ENCODE peak calls at places on chromosomes 4 and X, in six cellular contexts. E, N, L, K, F and C are unnamed samples.

GRCh38 chr4:188811116-188811515 is 671.9 kb downstream of the TRIML1 start:
- DNase-seq in E (no peak), N (no peak), L (no peak), K (no peak), F (no peak), C (no peak)

GRCh38 chr4:89482248-89482647 is 174.6 kb upstream of the GPRIN3 start:
- DNase-seq in E (no peak), N (no peak), L (no peak), K (peak; percentile 13), F (no peak), C (no peak)

GRCh38 chr4:72629540-72629939 is 60.5 kb upstream of the ADAMTS3 start:
- DNase-seq in E (no peak), N (no peak), L (no peak), K (no peak), F (no peak), C (no peak)

GRCh38 chr4:40656221-40656863 is 26.7 kb upstream of the RBM47 start:
- DNase-seq in E (no peak), N (no peak), L (no peak), K (no peak), F (no peak), C (peak; percentile 20)

GRCh38 chrX:104270212-104270611 is 15.5 kb upstream of the ESX1 start:
- DNase-seq in E (no peak), N (no peak), L (no peak), K (no peak), F (no peak), C (no peak)

GRCh38 chrX:134396174-134396573 is 63.8 kb upstream of the HPRT1 start:
- DNase-seq in E (no peak), N (no peak), L (no peak), K (peak; percentile 14), F (no peak), C (no peak)

GRCh38 chrX:43106009-43106408 is 328.0 kb upstream of the PPP1R2C start:
- DNase-seq in E (no peak), N (no peak), L (no peak), K (no peak), F (no peak), C (no peak)

GRCh38 chrX:84099120-84099519 is 88.9 kb downstream of the RPS6KA6 start:
- DNase-seq in E (no peak), N (no peak), L (no peak), K (no peak), F (no peak), C (no peak)

GRCh38 chr4:79576480-79576803 is 168.4 kb upstream of the GK2 start:
- DNase-seq in E (no peak), N (no peak), L (no peak), K (no peak), F (no peak), C (no peak)

GRCh38 chr4:93960916-93961315 is 132.4 kb downstream of the ATOH1 start:
- DNase-seq in E (no peak), N (no peak), L (no peak), K (no peak), F (no peak), C (no peak)

GRCh38 chr4:84051728-84052127 is 447.4 kb downstream of the NKX6-1 start:
- DNase-seq in E (no peak), N (no peak), L (no peak), K (no peak), F (no peak), C (no peak)

GRCh38 chr4:142558851-142559250 is 287.2 kb downstream of the INPP4B start:
- DNase-seq in E (no peak), N (no peak), L (no peak), K (no peak), F (no peak), C (no peak)

GRCh38 chrX:94524867-94525266 is 850.9 kb downstream of the FAM133A start:
- DNase-seq in E (no peak), N (no peak), L (no peak), K (peak; percentile 5), F (no peak), C (no peak)

DNA sequence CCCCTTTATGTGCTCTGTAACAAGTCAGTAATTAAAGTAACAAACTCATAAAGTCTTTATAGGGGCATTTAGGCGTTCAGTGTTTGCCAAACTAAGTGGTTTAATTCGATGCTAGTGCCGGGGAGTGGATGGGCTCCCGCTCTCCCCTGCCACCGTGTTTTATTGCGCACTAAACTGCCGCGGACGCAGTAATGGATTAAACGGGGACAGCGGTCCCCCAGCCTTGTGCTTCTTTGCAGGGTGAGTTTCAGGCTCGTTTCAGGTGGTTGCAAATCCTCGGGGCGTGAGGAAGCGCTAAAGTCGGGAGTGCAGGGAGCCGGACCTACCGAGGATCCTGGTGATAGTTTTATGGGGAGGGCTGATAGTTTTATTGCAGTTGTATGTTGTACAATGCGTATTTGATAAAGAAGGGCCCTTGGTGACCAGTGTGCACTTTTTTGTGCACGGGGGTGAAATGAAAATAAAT is 1.7 kb upstream of the PHOX2B start:
- DNase-seq in E (no peak), N (no peak), L (no peak), K (no peak), F (no peak), C (no peak)
- TF ChIP-seq POLR2AphosphoS5 in E (no peak), N (no peak), L (no peak), K (no peak), F (no peak), C (no peak)

GRCh38 chrX:41923925-41924693 is 755 bp upstream of the CASK start:
- DNase-seq in E (peak; percentile 21), N (peak; percentile 49), L (no peak), K (no peak), F (peak; percentile 19), C (peak; percentile 51)

GRCh38 chrX:41922125-41922521 is 1.2 kb downstream of the CASK start:
- DNase-seq in E (no peak), N (no peak), L (no peak), K (no peak), F (peak; percentile 3), C (no peak)

GRCh38 chrX:41921492-41922124 is 1.7 kb downstream of the CASK start:
- DNase-seq in E (no peak), N (no peak), L (no peak), K (no peak), F (peak; percentile 5), C (no peak)

GRCh38 chrX:41922694-41923171 is 621 bp downstream of the CASK start:
- DNase-seq in E (no peak), N (no peak), L (no peak), K (no peak), F (peak; percentile 11), C (peak; percentile 21)

GRCh38 chrX:41923257-41923924 is at the start of gene CASK:
- DNase-seq in E (peak; percentile 89), N (peak; percentile 94), L (peak; percentile 96), K (peak; percentile 96), F (peak; percentile 86), C (peak; percentile 94)
- TF ChIP-seq POLR2AphosphoS5 in E (peak; percentile 19), N (peak; percentile 72), L (peak; percentile 79), K (no peak), F (peak; percentile 47), C (peak; percentile 74)

GRCh38 chr4:102219143-102219542 is 126.1 kb downstream of the SLC39A8 start:
- DNase-seq in E (no peak), N (no peak), L (no peak), K (no peak), F (no peak), C (no peak)
- TF ChIP-seq POLR2AphosphoS5 in E (no peak), N (no peak), L (no peak), K (no peak), F (no peak), C (no peak)

GRCh38 chr4:99382745-99383360 is 30.3 kb upstream of the ADH1C start:
- DNase-seq in E (no peak), N (no peak), L (no peak), K (no peak), F (no peak), C (no peak)

GRCh38 chr4:99381588-99382175 is 29.1 kb upstream of the ADH1C start:
- DNase-seq in E (no peak), N (no peak), L (no peak), K (no peak), F (no peak), C (no peak)

GRCh38 chr4:99383381-99383780 is 30.8 kb upstream of the ADH1C start:
- DNase-seq in E (no peak), N (no peak), L (no peak), K (no peak), F (no peak), C (no peak)

GRCh38 chr4:99379571-99379970 is 27.0 kb upstream of the ADH1C start:
- DNase-seq in E (no peak), N (no peak), L (no peak), K (no peak), F (no peak), C (no peak)

DNA sequence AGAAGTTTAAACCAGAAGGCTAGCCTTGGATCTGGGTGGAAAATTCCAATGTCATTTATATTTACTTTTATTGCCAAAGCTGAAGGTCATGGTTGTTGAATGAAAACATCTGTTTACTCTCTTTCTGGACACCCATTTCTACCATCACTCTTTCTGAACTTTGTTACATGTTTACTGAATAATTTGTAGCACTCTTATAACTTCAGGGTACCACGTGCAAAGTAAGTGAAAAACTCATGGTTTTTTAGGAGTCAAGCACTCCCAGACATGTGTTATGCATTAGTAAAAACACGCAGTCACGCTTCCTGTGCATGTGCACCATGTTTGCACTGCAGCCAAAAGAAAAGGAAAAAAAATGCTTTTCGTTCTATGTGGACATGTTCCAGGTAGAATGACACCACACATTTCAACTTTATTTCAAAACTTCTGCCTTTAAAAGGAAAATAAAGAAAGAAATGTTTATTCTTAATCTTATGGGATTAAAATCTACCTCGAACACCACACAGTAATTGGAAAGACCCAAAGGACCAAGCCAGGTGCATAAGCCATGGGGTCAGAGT is 31.4 kb upstream of the ADH1C start:
- DNase-seq in E (no peak), N (peak; percentile 35), L (peak; percentile 84), K (no peak), F (no peak), C (no peak)
- TF ChIP-seq POLR2AphosphoS5 in E (peak; percentile 98), N (peak; percentile 67), L (no peak), K (no peak), F (peak; percentile 51), C (peak; percentile 72)

DNA sequence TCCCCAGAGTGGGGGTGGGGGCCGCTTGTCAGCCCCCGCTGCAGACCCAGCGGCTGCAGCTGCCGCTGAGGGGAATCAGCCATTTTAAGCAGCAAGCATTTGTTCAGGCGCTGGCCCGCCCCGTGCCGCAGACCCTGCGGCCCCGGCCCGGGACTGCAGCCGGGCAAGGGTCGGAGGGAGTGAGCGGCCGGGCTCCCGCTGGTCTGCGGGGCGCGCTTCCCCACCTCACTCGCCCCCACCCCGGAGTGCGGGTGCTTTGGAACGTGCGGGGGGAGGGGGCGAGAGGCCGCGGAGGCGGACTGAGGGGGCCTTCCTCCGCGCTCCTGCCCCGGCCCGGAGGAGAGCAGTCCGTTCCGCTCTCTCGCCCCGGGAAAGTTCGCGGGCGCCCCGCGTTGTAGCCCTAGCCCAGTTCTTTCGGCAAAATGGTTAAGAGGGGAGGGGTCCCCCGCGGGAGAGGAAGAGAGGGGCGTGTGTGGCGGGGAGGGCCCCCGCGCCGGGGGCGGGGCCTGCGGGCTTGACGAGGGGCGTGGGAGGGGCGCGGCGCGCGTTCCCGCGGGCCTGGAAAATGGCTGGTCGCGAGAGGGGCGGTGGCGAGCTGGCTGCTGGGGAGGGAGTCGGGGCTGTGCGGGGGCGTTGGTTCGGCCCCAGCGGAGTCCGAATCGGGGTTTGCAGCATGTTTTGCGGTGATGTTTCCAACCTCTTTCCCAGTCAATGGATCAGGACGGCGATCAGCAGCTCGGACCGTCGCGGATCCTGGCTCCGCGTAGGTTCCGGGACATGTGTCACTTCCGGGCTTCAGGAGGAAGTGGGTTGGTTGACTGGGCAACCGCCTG is 914 bp downstream of the ING2 start:
- DNase-seq in E (peak; percentile 79), N (peak; percentile 83), L (peak; percentile 93), K (peak; percentile 77), F (peak; percentile 85), C (peak; percentile 88)
- TF ChIP-seq POLR2AphosphoS5 in E (peak; percentile 90), N (peak; percentile 94), L (peak; percentile 93), K (peak; percentile 82), F (peak; percentile 84), C (peak; percentile 73)

GRCh38 chr4:53113433-53114215 is 251.5 kb downstream of the RASL11B start:
- DNase-seq in E (no peak), N (no peak), L (no peak), K (no peak), F (no peak), C (no peak)
- TF ChIP-seq POLR2AphosphoS5 in E (no peak), N (no peak), L (no peak), K (no peak), F (no peak), C (no peak)